ENCODE peak calls at places on chromosomes 4 and X, in five cellular contexts. Y is kidney, N is HFF-Myc, W is cardiac muscle cell, V is mammary epithelial cell. U is an unnamed sample.

GRCh38 chrX:14939644-14940043 is 66.4 kb downstream of the MOSPD2 start:
- DNase-seq in Y (no peak), W (no peak), V (no peak), N (no peak), U (no peak)

GRCh38 chrX:154437398-154437752 is 421 bp downstream of the GDI1 start:
- DNase-seq in Y (peak; percentile 77), V (no peak), N (no peak), W (no peak), U (no peak)

GRCh38 chr4:139857021-139857420 is 191.4 kb downstream of the MGST2 start:
- DNase-seq in N (no peak), V (no peak), Y (no peak), W (no peak), U (no peak)

GRCh38 chr4:184104419-184105101 is 113.1 kb downstream of the ENPP6 start:
- DNase-seq in V (no peak), Y (no peak), W (no peak), N (no peak), U (no peak)

GRCh38 chr4:2064276-2064991 is 5.3 kb downstream of the NAT8L start:
- DNase-seq in W (no peak), V (no peak), N (no peak), Y (peak; percentile 83), U (no peak)

GRCh38 chr4:3287271-3287971 is 5.4 kb upstream of the RGS12 start:
- DNase-seq in N (no peak), W (no peak), Y (peak; percentile 41), V (no peak), U (no peak)

GRCh38 chr4:148868207-148868606 is 426.0 kb upstream of the NR3C2 start:
- DNase-seq in Y (no peak), V (no peak), N (no peak), W (no peak), U (no peak)

GRCh38 chr4:8821151-8821950 is 50.3 kb downstream of the HMX1 start:
- DNase-seq in N (no peak), Y (peak; percentile 56), W (no peak), V (no peak), U (no peak)

GRCh38 chr4:8392591-8393190 is 47.8 kb downstream of the ACOX3 start:
- DNase-seq in W (no peak), Y (no peak), N (no peak), V (no peak), U (no peak)

GRCh38 chrX:68789966-68790365 is 38.9 kb upstream of the EFNB1 start:
- DNase-seq in Y (no peak), N (no peak), W (no peak), V (no peak), U (no peak)

GRCh38 chrX:124337916-124338315 is 5.5 kb downstream of the TEX13D start:
- DNase-seq in Y (no peak), N (no peak), W (no peak), V (no peak), U (no peak)

GRCh38 chr4:95190751-95191436 is 357.9 kb downstream of the UNC5C start:
- DNase-seq in N (no peak), Y (no peak), W (no peak), V (peak; percentile 10), U (no peak)

GRCh38 chrX:5681159-5681558 is 547.5 kb downstream of the NLGN4X start:
- DNase-seq in Y (no peak), V (peak; percentile 32), W (no peak), N (no peak), U (no peak)

GRCh38 chr4:64538219-64538618 is 129.0 kb upstream of the TECRL start:
- DNase-seq in W (no peak), V (no peak), Y (no peak), N (no peak), U (no peak)
- TF ChIP-seq CTCF in W (no peak), V (no peak), Y (no peak), N (no peak), U (no peak)

GRCh38 chr4:7335363-7336066 is 99.2 kb downstream of the PSAPL1 start:
- DNase-seq in V (peak; percentile 18), W (peak; percentile 48), N (no peak), Y (peak; percentile 82), U (no peak)

GRCh38 chr4:7337196-7338058 is 97.3 kb downstream of the PSAPL1 start:
- DNase-seq in Y (peak; percentile 58), W (no peak), V (no peak), N (no peak), U (no peak)

GRCh38 chr4:7334521-7335275 is 100.0 kb downstream of the PSAPL1 start:
- DNase-seq in Y (peak; percentile 39), V (peak; percentile 25), W (no peak), N (no peak), U (no peak)

GRCh38 chr4:7336732-7337131 is 98.0 kb downstream of the PSAPL1 start:
- DNase-seq in Y (peak; percentile 58), N (no peak), V (no peak), W (no peak), U (no peak)

DNA sequence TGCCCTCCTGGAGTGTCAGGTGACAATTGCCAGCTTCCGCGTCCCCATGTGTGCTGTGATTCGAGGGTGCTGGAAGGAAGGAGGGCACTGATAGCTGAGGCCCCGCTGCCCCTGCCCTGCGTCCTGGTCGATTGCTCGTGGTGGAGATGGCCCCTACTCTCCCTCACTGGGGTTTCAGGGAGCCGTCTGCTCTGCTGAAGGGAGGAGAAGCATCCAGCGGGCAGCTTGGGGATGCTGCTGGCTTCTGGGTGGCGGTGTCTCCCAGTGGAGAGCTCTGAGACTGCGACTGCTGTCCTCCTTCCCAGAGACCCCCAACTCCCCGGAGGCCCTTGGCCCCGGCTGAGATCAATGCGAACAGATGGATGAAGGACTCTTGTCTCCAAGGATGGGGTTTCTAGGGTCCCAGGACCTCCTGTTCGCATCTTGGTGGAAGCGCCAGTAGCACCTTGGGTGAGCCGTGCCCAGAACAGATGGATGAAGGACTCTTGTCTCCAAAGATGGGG is 98.6 kb downstream of the PSAPL1 start:
- DNase-seq in N (no peak), Y (no peak), W (no peak), V (no peak), U (no peak)
- TF ChIP-seq CTCF in N (no peak), Y (no peak), W (no peak), V (no peak), U (peak; percentile 57)

DNA sequence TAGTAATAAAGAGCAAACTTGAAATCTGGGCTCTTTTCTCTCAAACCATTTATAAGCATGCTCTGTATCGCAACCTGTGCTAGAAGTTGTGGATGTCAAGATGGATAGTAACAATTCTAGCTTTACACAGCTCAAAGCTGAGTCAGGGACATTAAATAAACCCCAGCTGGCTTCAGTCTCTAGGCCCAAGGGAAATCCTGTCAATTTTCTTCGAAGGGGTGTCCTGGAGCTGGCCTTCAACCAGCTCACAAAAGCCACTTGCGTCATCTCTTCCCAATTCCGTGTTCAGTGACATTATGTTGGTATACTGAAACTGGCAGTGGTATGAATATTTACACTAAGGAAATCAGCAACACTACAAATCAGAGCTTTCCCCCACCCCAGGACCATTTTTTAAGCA is 89.8 kb upstream of the PRKG2 start:
- DNase-seq in V (no peak), Y (no peak), N (no peak), W (peak; percentile 20), U (no peak)
- TF ChIP-seq CTCF in V (no peak), Y (no peak), N (no peak), W (no peak), U (no peak)

GRCh38 chr4:38782452-38783108 is at the start of gene TLR10:
- DNase-seq in Y (no peak), V (peak; percentile 30), W (peak; percentile 67), N (peak; percentile 15), U (no peak)

GRCh38 chr4:38781854-38782261 is 932 bp downstream of the TLR10 start:
- DNase-seq in Y (no peak), W (no peak), N (no peak), V (no peak), U (no peak)

GRCh38 chr4:38785041-38785790 is 2.4 kb upstream of the TLR10 start:
- DNase-seq in Y (no peak), V (no peak), W (no peak), N (no peak), U (no peak)

GRCh38 chr4:38784141-38784540 is 1.4 kb upstream of the TLR10 start:
- DNase-seq in Y (no peak), V (no peak), N (no peak), W (no peak), U (no peak)

DNA sequence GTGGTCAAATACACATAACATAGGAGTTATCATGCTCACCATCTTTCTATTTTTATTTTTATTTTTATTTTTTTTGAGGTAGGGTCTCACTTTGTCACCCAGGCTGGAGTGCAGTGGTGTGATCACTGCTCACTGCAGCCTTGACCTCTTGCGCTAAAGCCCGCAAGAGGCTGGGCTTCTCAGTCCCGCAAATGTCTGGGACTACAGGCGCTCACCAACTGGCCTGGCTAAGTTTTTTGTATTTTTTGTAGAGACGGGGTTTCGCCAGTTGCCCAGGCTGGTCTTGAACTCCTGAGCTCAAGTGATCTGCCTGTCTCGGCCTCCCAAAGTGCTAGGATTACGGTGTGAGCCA is 295 bp upstream of the TLR10 start:
- DNase-seq in W (no peak), V (no peak), Y (no peak), N (no peak), U (no peak)
- TF ChIP-seq CTCF in W (no peak), V (no peak), Y (no peak), N (no peak), U (peak; percentile 37)

GRCh38 chrX:70096052-70096451 is 33.8 kb downstream of the OTUD6A start:
- DNase-seq in Y (no peak), V (peak; percentile 14), W (peak; percentile 46), N (no peak), U (peak; percentile 0)
- TF ChIP-seq CTCF in Y (no peak), V (peak; percentile 21), W (peak; percentile 40), N (no peak), U (peak; percentile 40)

GRCh38 chrX:38799995-38800394 is 1.3 kb upstream of the MID1IP1 start:
- DNase-seq in W (no peak), Y (no peak), V (no peak), N (no peak), U (no peak)
- TF ChIP-seq CTCF in W (no peak), Y (peak; percentile 14), V (no peak), N (no peak), U (peak; percentile 18)